ENCODE peak calls at places on chromosomes 2 and 18, in eight cellular contexts. W is body of pancreas, E is GM12878, O is heart left ventricle, G is breast epithelium, U is HCT116, S is A549, N is Peyer's patch. J is an unnamed sample.

GRCh38 chr2:122078451-122078850 is 323.0 kb downstream of the TSN start:
- DNase-seq in W (no peak), E (no peak), O (no peak), G (no peak), U (no peak), S (no peak), N (no peak), J (no peak)

GRCh38 chr18:76444436-76445105 is 50.5 kb downstream of the ZNF516 start:
- DNase-seq in W (no peak), E (no peak), O (no peak), G (no peak), U (no peak), S (no peak), N (no peak), J (no peak)

GRCh38 chr2:72538486-72538885 is 287.3 kb downstream of the EXOC6B start:
- DNase-seq in W (no peak), E (no peak), O (no peak), G (no peak), U (no peak), S (no peak), N (no peak), J (no peak)

GRCh38 chr18:23282437-23282781 is 147.1 kb downstream of the CABLES1 start:
- DNase-seq in W (no peak), E (no peak), O (no peak), G (no peak), U (no peak), S (no peak), N (no peak), J (no peak)

GRCh38 chr2:203688798-203689197 is 17.6 kb upstream of the CD28 start:
- DNase-seq in W (no peak), E (peak; percentile 68), O (peak; percentile 65), G (no peak), U (no peak), S (no peak), N (no peak), J (no peak)

GRCh38 chr18:39558658-39559057 is 1993.1 kb upstream of the CELF4 start:
- DNase-seq in W (no peak), E (no peak), O (no peak), G (no peak), U (no peak), S (no peak), N (no peak), J (no peak)

GRCh38 chr2:182018218-182018617 is 32.6 kb downstream of the PPP1R1C start:
- DNase-seq in W (no peak), E (no peak), O (no peak), G (no peak), U (no peak), S (no peak), N (no peak), J (no peak)

GRCh38 chr2:159456500-159457426 is 159.6 kb downstream of the BAZ2B start:
- DNase-seq in W (no peak), E (no peak), O (no peak), G (no peak), U (no peak), S (no peak), N (no peak), J (no peak)

GRCh38 chr2:56540901-56541300 is 357.1 kb downstream of the CCDC85A start:
- DNase-seq in W (no peak), E (no peak), O (no peak), G (no peak), U (no peak), S (no peak), N (no peak), J (no peak)

GRCh38 chr18:53944721-53945120 is 279.7 kb downstream of the MBD2 start:
- DNase-seq in W (no peak), E (no peak), O (no peak), G (no peak), U (no peak), S (no peak), N (no peak), J (no peak)

GRCh38 chr2:239263231-239263936 is 137.4 kb downstream of the HDAC4 start:
- DNase-seq in W (no peak), E (no peak), O (no peak), G (peak; percentile 43), U (no peak), S (no peak), N (peak; percentile 43), J (no peak)

GRCh38 chr2:15731889-15732271 is 140.2 kb downstream of the DDX1 start:
- DNase-seq in W (no peak), E (no peak), O (no peak), G (no peak), U (no peak), S (no peak), N (no peak), J (no peak)

GRCh38 chr2:30949435-30949834 is 142.2 kb upstream of the CAPN13 start:
- DNase-seq in W (no peak), E (no peak), O (no peak), G (no peak), U (no peak), S (no peak), N (no peak), J (no peak)

GRCh38 chr2:13522917-13523821 is 806.4 kb downstream of the TRIB2 start:
- DNase-seq in W (peak; percentile 89), E (peak; percentile 88), O (peak; percentile 10), G (no peak), U (no peak), S (no peak), N (no peak), J (peak; percentile 66)

GRCh38 chr2:71330155-71330554 is 1.4 kb upstream of the ZNF638 start:
- DNase-seq in W (no peak), E (no peak), O (no peak), G (no peak), U (no peak), S (no peak), N (no peak), J (no peak)

GRCh38 chr2:71331581-71332412 is at the start of gene ZNF638:
- DNase-seq in W (peak; percentile 95), E (peak; percentile 71), O (peak; percentile 94), G (peak; percentile 90), U (peak; percentile 82), S (peak; percentile 92), N (peak; percentile 94), J (peak; percentile 94)

GRCh38 chr2:71332413-71332866 is 858 bp downstream of the ZNF638 start:
- DNase-seq in W (no peak), E (no peak), O (no peak), G (no peak), U (no peak), S (no peak), N (no peak), J (no peak)

GRCh38 chr2:71327916-71328315 is 3.7 kb upstream of the ZNF638 start:
- DNase-seq in W (no peak), E (no peak), O (no peak), G (no peak), U (no peak), S (no peak), N (no peak), J (no peak)

GRCh38 chr2:71330585-71331330 is 824 bp upstream of the ZNF638 start:
- DNase-seq in W (no peak), E (no peak), O (no peak), G (no peak), U (no peak), S (no peak), N (no peak), J (no peak)
- H3K4me3 ChIP-seq in W (no peak overlapping the region), E (peak overlapping the region; percentile 77), O (peak overlapping the region; percentile 98), G (peak overlapping the region; percentile 88), U (peak overlapping the region; percentile 82), S (peak overlapping the region; percentile 89), N (peak overlapping the region; percentile 68), J (peak overlapping the region; percentile 83)

GRCh38 chr2:1591461-1591770 is 152.9 kb downstream of the PXDN start:
- DNase-seq in W (peak; percentile 10), E (no peak), O (no peak), G (no peak), U (no peak), S (no peak), N (no peak), J (peak; percentile 64)

GRCh38 chr2:1590611-1591460 is 153.5 kb downstream of the PXDN start:
- DNase-seq in W (no peak), E (no peak), O (no peak), G (no peak), U (no peak), S (no peak), N (no peak), J (peak; percentile 62)

GRCh38 chr2:1593371-1594205 is 150.7 kb downstream of the PXDN start:
- DNase-seq in W (no peak), E (no peak), O (no peak), G (no peak), U (peak; percentile 77), S (peak; percentile 28), N (peak; percentile 43), J (no peak)

GRCh38 chr2:1594281-1595171 is 149.8 kb downstream of the PXDN start:
- DNase-seq in W (no peak), E (no peak), O (no peak), G (no peak), U (no peak), S (no peak), N (peak; percentile 33), J (no peak)

GRCh38 chr2:1591978-1592907 is 152.1 kb downstream of the PXDN start:
- DNase-seq in W (peak; percentile 57), E (no peak), O (peak; percentile 83), G (no peak), U (peak; percentile 41), S (peak; percentile 36), N (no peak), J (peak; percentile 87)
- TF ChIP-seq POLR2A in W (no peak), E (no peak), O (no peak), G (no peak), U (no peak), S (no peak), N (no peak), J (peak; percentile 25)

DNA sequence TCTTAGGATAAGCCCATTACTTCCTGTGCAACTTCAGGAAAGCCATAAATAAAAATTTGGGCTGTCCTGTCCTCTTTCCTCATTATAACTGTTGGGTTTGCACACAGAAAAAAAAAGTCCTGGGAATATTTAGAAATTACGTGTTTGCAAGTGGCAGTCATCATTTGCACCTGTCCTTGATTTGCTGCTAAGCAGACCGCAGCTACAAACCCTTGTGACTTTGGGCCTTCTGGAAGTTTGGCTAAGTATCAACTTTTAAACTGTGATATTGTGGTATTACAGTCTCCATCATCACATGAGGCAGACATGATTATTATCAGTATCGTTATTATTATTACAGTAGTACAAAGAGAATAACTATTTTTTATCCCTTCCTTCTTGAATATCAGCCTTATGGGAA is 260.7 kb upstream of the SESTD1 start:
- DNase-seq in W (no peak), E (no peak), O (no peak), G (no peak), U (no peak), S (no peak), N (no peak), J (no peak)
- H3K4me3 ChIP-seq in W (no peak overlapping the region), E (no peak overlapping the region), O (no peak overlapping the region), G (no peak overlapping the region), U (no peak overlapping the region), S (no peak overlapping the region), N (no peak overlapping the region), J (no peak overlapping the region)

DNA sequence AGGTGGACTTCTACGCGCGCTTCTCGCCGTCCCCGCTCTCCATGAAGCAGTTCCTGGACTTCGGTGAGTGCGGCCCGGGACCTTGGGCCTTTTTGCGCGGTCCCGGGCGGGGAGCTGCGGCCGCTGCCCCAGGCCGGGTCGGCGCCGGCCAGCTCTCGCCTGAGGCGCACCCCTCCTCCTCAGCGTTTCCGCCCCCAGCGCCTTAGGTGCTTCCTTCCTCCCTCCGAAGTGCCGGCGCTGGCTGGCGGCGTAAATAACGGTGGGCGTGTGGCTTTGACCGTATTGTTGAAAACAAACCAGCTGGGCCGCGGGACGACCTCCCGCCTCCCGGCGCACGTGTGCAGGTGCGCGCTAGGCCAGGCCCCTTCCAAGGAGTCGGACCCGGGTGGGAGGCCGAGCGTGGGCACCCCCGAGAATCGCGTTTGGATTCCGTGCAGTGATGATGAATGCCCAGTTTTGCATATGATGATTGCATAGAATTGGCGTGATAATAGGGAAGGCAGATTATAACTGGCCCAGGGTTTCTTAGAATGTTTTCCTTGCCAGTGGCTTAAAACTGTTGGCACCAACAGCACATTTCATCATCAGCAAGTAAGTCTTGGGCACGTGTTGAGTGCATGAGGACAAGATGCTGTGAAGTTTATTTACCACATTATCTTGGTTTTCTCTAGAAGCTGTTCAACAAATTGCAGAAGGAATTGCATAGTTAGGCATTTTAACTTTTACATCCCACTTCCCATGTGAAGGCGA is 569 bp downstream of the PDK1 start:
- DNase-seq in W (peak; percentile 67), E (peak; percentile 25), O (peak; percentile 54), G (no peak), U (peak; percentile 31), S (peak; percentile 13), N (peak; percentile 75), J (peak; percentile 73)
- TF ChIP-seq POLR2A in W (no peak), E (peak; percentile 52), O (no peak), G (no peak), U (no peak), S (no peak), N (no peak), J (no peak)